ENCODE peak calls at places on chromosomes 1 and 21, in ten cellular contexts. T is sigmoid colon, M is A549, B is transverse colon, O is tibial nerve, P is ovary, Y is stomach, L is suprapubic skin, U is K562, I is SK-N-SH. N is an unnamed sample.

GRCh38 chr21:25563399-25564116 is 43.7 kb downstream of the MRPL39 start:
- DNase-seq in T (no peak), M (no peak), B (peak), O (no peak), P (no peak), Y (no peak), L (no peak), U (no peak), I (no peak), N (no peak)

GRCh38 chr1:116292929-116293725 is 79.9 kb upstream of the ATP1A1 start:
- DNase-seq in T (no peak), M (no peak), B (no peak), O (no peak), P (no peak), Y (no peak), L (no peak), U (no peak), I (no peak), N (peak)

GRCh38 chr1:246043556-246043955 is 463.5 kb downstream of the SMYD3 start:
- DNase-seq in T (no peak), M (no peak), B (no peak), O (no peak), P (no peak), Y (no peak), L (no peak), U (no peak), I (no peak), N (no peak)

GRCh38 chr1:47661065-47661464 is 223.2 kb downstream of the FOXD2 start:
- DNase-seq in T (peak), M (no peak), B (no peak), O (no peak), P (no peak), Y (peak), L (peak), U (no peak), I (no peak), N (no peak)

GRCh38 chr1:2525896-2526823 is at the start of gene PANK4:
- DNase-seq in T (peak), M (peak), B (peak), O (peak), P (peak), Y (peak), L (peak), U (peak), I (peak), N (peak)

GRCh38 chr1:165877940-165878556 is 50.6 kb downstream of the UCK2 start:
- DNase-seq in T (no peak), M (no peak), B (no peak), O (no peak), P (no peak), Y (no peak), L (no peak), U (no peak), I (no peak), N (no peak)

GRCh38 chr1:10056599-10056987 is 23.8 kb downstream of the UBE4B start:
- DNase-seq in T (peak), M (no peak), B (no peak), O (no peak), P (no peak), Y (no peak), L (no peak), U (no peak), I (no peak), N (no peak)

GRCh38 chr1:185774384-185774783 is 40.2 kb downstream of the HMCN1 start:
- DNase-seq in T (no peak), M (no peak), B (no peak), O (no peak), P (no peak), Y (no peak), L (no peak), U (no peak), I (no peak), N (no peak)

GRCh38 chr1:1529321-1529720 is 11.1 kb downstream of the TMEM240 start:
- DNase-seq in T (no peak), M (no peak), B (no peak), O (no peak), P (no peak), Y (no peak), L (no peak), U (peak), I (peak), N (no peak)

GRCh38 chr1:182301026-182301436 is 90.6 kb downstream of the GLUL start:
- DNase-seq in T (no peak), M (no peak), B (no peak), O (no peak), P (no peak), Y (no peak), L (no peak), U (no peak), I (no peak), N (no peak)

GRCh38 chr1:31415658-31416057 is 2.6 kb downstream of the SERINC2 start:
- DNase-seq in T (no peak), M (no peak), B (no peak), O (no peak), P (no peak), Y (no peak), L (no peak), U (no peak), I (no peak), N (no peak)

GRCh38 chr1:18949689-18950414 is 6.6 kb downstream of the IFFO2 start:
- DNase-seq in T (peak), M (no peak), B (no peak), O (no peak), P (peak), Y (no peak), L (no peak), U (peak), I (no peak), N (no peak)

GRCh38 chr1:244349103-244349531 is 102.6 kb downstream of the ADSS2 start:
- DNase-seq in T (peak), M (peak), B (no peak), O (no peak), P (no peak), Y (no peak), L (no peak), U (no peak), I (no peak), N (no peak)

GRCh38 chr1:26915204-26915842 is 1.5 kb upstream of the NR0B2 start:
- DNase-seq in T (no peak), M (no peak), B (no peak), O (no peak), P (no peak), Y (peak), L (no peak), U (no peak), I (no peak), N (no peak)

GRCh38 chr1:24702511-24703293 is 42.5 kb upstream of the CLIC4 start:
- DNase-seq in T (no peak), M (no peak), B (no peak), O (no peak), P (no peak), Y (no peak), L (no peak), U (no peak), I (no peak), N (no peak)

GRCh38 chr1:235292790-235293189 is 35.2 kb downstream of the ARID4B start:
- DNase-seq in T (no peak), M (no peak), B (no peak), O (no peak), P (no peak), Y (no peak), L (no peak), U (no peak), I (no peak), N (no peak)

GRCh38 chr1:167555971-167556714 is 2.6 kb upstream of the CREG1 start:
- DNase-seq in T (peak), M (peak), B (peak), O (peak), P (peak), Y (peak), L (peak), U (peak), I (peak), N (no peak)

GRCh38 chr1:235102993-235103411 is 25.6 kb downstream of the TOMM20 start:
- DNase-seq in T (no peak), M (no peak), B (peak), O (no peak), P (no peak), Y (no peak), L (no peak), U (no peak), I (no peak), N (no peak)

GRCh38 chr1:57599233-57599994 is 175.6 kb upstream of the DAB1 start:
- DNase-seq in T (no peak), M (no peak), B (no peak), O (no peak), P (no peak), Y (no peak), L (no peak), U (no peak), I (no peak), N (no peak)

GRCh38 chr1:9630331-9631081 is 21.0 kb upstream of the PIK3CD start:
- DNase-seq in T (no peak), M (no peak), B (no peak), O (no peak), P (no peak), Y (no peak), L (no peak), U (no peak), I (no peak), N (no peak)

GRCh38 chr21:28142692-28143091 is 850.0 kb downstream of the LTN1 start:
- DNase-seq in T (no peak), M (no peak), B (no peak), O (no peak), P (no peak), Y (no peak), L (no peak), U (no peak), I (no peak), N (no peak)

GRCh38 chr1:41528106-41528505 is 43.6 kb upstream of the EDN2 start:
- DNase-seq in T (peak), M (no peak), B (no peak), O (no peak), P (no peak), Y (no peak), L (no peak), U (no peak), I (no peak), N (no peak)

GRCh38 chr1:60989745-60990718 is 92.3 kb upstream of the NFIA start:
- DNase-seq in T (peak), M (no peak), B (no peak), O (no peak), P (peak), Y (no peak), L (peak), U (peak), I (peak), N (no peak)

GRCh38 chr1:27527857-27528700 is 38.1 kb upstream of the WASF2 start:
- DNase-seq in T (no peak), M (no peak), B (peak), O (no peak), P (peak), Y (peak), L (peak), U (no peak), I (peak), N (no peak)

GRCh38 chr1:156920233-156921052 is at the start of gene LRRC71:
- DNase-seq in T (peak), M (peak), B (peak), O (peak), P (peak), Y (peak), L (no peak), U (peak), I (peak), N (no peak)
- H3K4me3 ChIP-seq in T (no peak), M (peak), B (no peak), O (peak), P (no peak), Y (peak), L (peak), U (peak), I (no peak), N (peak)

DNA sequence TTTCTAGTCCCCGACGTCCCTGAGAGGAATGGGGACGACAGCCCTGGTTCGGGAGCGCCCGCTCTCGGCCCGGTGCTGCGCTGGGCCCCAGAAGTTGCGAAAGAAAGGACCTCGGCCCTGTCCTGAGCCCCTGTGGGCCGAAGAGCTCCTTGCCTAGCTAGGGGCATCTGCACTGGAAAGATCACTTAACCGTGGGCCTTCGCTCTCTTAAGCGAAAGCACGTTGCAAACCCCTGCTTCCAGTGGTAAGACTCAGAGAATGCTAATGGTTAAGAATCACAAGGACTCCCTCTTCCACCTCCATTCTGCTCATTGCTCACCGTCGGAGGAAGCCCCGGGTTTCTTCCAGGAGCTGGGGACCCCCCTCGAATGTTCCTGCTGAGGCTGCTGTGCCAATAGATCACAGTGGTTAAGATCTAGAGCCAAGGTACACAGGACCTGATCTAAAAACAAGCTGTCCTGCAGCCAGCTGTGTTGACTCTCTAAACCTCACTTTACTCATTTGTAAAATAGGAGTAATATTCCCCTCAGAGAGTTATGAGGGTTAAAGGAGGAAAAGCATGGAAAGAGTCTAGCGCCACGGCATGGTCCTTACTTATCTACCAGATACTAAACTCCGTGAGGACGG is 690 bp downstream of the VAMP3 start:
- DNase-seq in T (no peak), M (no peak), B (no peak), O (no peak), P (no peak), Y (no peak), L (no peak), U (no peak), I (no peak), N (no peak)
- TF ChIP-seq CTCF in T (no peak), M (no peak), B (no peak), O (no peak), P (no peak), Y (no peak), L (no peak), U (no peak), I (no peak), N (no peak)

GRCh38 chr1:103997631-103998030 is 247.9 kb downstream of the AMY1C start:
- DNase-seq in T (no peak), M (no peak), B (no peak), O (no peak), P (no peak), Y (no peak), L (no peak), U (no peak), I (no peak), N (no peak)
- TF ChIP-seq EP300 in T (no peak), M (no peak), B (no peak), O (no peak), P (no peak), Y (no peak), L (no peak), U (no peak), I (no peak), N (no peak)

GRCh38 chr21:16534408-16535099 is 804.8 kb downstream of the USP25 start:
- DNase-seq in T (peak), M (peak), B (peak), O (peak), P (peak), Y (peak), L (peak), U (no peak), I (peak), N (peak)

GRCh38 chr21:16539041-16539440 is 809.3 kb downstream of the USP25 start:
- DNase-seq in T (no peak), M (no peak), B (no peak), O (no peak), P (no peak), Y (no peak), L (no peak), U (no peak), I (no peak), N (no peak)

GRCh38 chr21:16535100-16535418 is 805.3 kb downstream of the USP25 start:
- DNase-seq in T (peak), M (no peak), B (peak), O (peak), P (peak), Y (peak), L (peak), U (no peak), I (peak), N (peak)

GRCh38 chr21:16533692-16534407 is 804.1 kb downstream of the USP25 start:
- DNase-seq in T (no peak), M (no peak), B (no peak), O (no peak), P (no peak), Y (no peak), L (no peak), U (no peak), I (no peak), N (no peak)

GRCh38 chr21:16536661-16537359 is 807.0 kb downstream of the USP25 start:
- DNase-seq in T (no peak), M (no peak), B (no peak), O (no peak), P (no peak), Y (no peak), L (no peak), U (no peak), I (no peak), N (no peak)
- H3K4me3 ChIP-seq in T (peak), M (peak), B (no peak), O (peak), P (peak), Y (no peak), L (peak), U (no peak), I (peak), N (peak)